ENCODE peak calls at places on chromosomes 16 and 17, in six cellular contexts. U is fibroblast of pulmonary artery, C is caudate nucleus, A is dermis microvascular lymphatic vessel endothelial cell, N is kidney glomerular epithelial cell, S is retina. Y is an unnamed sample.

GRCh38 chr17:44786551-44787081 is 27.8 kb downstream of the ADAM11 start:
- DNase-seq in S (no peak), C (no peak), U (no peak), N (no peak), A (no peak), Y (no peak)

GRCh38 chr17:40538019-40538935 is 27.0 kb downstream of the CCR7 start:
- DNase-seq in S (no peak), N (peak; percentile 47), A (no peak), C (peak; percentile 10), U (no peak), Y (no peak)

GRCh38 chr16:17470002-17470870 is 524 bp downstream of the XYLT1 start:
- DNase-seq in U (no peak), N (no peak), A (no peak), C (no peak), S (peak; percentile 67), Y (no peak)

GRCh38 chr16:86798247-86799041 is 220.1 kb downstream of the FOXL1 start:
- DNase-seq in S (no peak), N (peak; percentile 38), U (no peak), A (peak; percentile 65), C (no peak), Y (peak; percentile 56)

GRCh38 chr17:43637563-43638323 is 24.0 kb downstream of the MEOX1 start:
- DNase-seq in A (no peak), C (no peak), S (no peak), N (no peak), U (no peak), Y (no peak)

GRCh38 chr17:39926588-39927100 is 757 bp downstream of the ORMDL3 start:
- DNase-seq in S (peak; percentile 10), C (no peak), N (no peak), U (peak; percentile 48), A (peak; percentile 38), Y (peak; percentile 29)

GRCh38 chr16:78163772-78164391 is 64.4 kb downstream of the WWOX start:
- DNase-seq in C (no peak), N (no peak), U (no peak), S (no peak), A (no peak), Y (no peak)

GRCh38 chr16:24609740-24610420 is 70.5 kb downstream of the RBBP6 start:
- DNase-seq in C (peak; percentile 84), A (peak; percentile 60), U (peak; percentile 63), S (peak; percentile 84), N (peak; percentile 24), Y (peak; percentile 66)

GRCh38 chr16:27816561-27816960 is 247.0 kb downstream of the GSG1L start:
- DNase-seq in U (no peak), C (no peak), A (no peak), S (no peak), N (no peak), Y (no peak)

GRCh38 chr16:27514806-27515205 is 34.9 kb downstream of the GTF3C1 start:
- DNase-seq in N (no peak), S (no peak), C (no peak), U (no peak), A (no peak), Y (no peak)

GRCh38 chr17:31373150-31374082 is 18.1 kb upstream of the RAB11FIP4 start:
- DNase-seq in N (peak; percentile 63), A (peak; percentile 67), S (no peak), C (no peak), U (peak; percentile 80), Y (peak; percentile 67)

GRCh38 chr17:50173335-50173941 is 7.6 kb downstream of the SGCA start:
- DNase-seq in C (no peak), N (peak; percentile 62), A (no peak), S (no peak), U (peak; percentile 85), Y (peak; percentile 13)

GRCh38 chr16:1530883-1531637 is 2.4 kb upstream of the TMEM204 start:
- DNase-seq in S (no peak), N (no peak), C (no peak), A (no peak), U (peak; percentile 75), Y (no peak)

GRCh38 chr17:80760501-80760900 is 215.9 kb downstream of the RPTOR start:
- DNase-seq in U (no peak), A (peak; percentile 46), C (no peak), N (no peak), S (no peak), Y (peak; percentile 48)

GRCh38 chr16:3951861-3952332 is 71.4 kb upstream of the CREBBP start:
- DNase-seq in C (no peak), A (no peak), U (peak; percentile 46), N (peak; percentile 4), S (no peak), Y (no peak)

GRCh38 chr17:74085434-74085833 is 118.0 kb upstream of the RPL38 start:
- DNase-seq in C (no peak), U (no peak), A (no peak), S (no peak), N (no peak), Y (no peak)

GRCh38 chr17:16417896-16418683 is 2.7 kb downstream of the TRPV2 start:
- DNase-seq in S (peak; percentile 61), U (no peak), C (no peak), N (peak; percentile 38), A (no peak), Y (no peak)

GRCh38 chr17:79946352-79947231 is 89.1 kb downstream of the TBC1D16 start:
- DNase-seq in C (no peak), S (peak; percentile 16), U (no peak), N (no peak), A (no peak), Y (no peak)

GRCh38 chr16:6068063-6068462 is 970.5 kb upstream of the EEF2KMT start:
- DNase-seq in N (no peak), U (no peak), C (no peak), A (no peak), S (no peak), Y (no peak)